ENCODE peak calls at places on chromosomes 7 and 10, in ten cellular contexts. M is mucosa of descending colon, Y is fibroblast of mammary gland, S is kidney, Z is lower leg skin, A is fibroblast of lung, H is H1, F is A673, I is lower lobe of right lung, P is neural progenitor cell. X is an unnamed sample.

GRCh38 chr10:68516766-68517165 is 10.6 kb downstream of the SLC25A16 start:
- DNase-seq in M (no peak), Y (peak), S (no peak), Z (no peak), A (peak), H (no peak), F (peak), I (no peak), P (no peak), X (peak)

GRCh38 chr7:100968650-100969049 is 715 bp upstream of the MUC12 start:
- DNase-seq in M (no peak), Y (no peak), S (no peak), Z (no peak), A (no peak), H (no peak), F (no peak), I (no peak), P (no peak), X (no peak)

GRCh38 chr10:6083523-6084475 is 5.0 kb upstream of the RBM17 start:
- DNase-seq in M (no peak), Y (peak), S (no peak), Z (no peak), A (no peak), H (no peak), F (peak), I (no peak), P (no peak), X (peak)

GRCh38 chr7:44060091-44060947 is 5.0 kb downstream of the PGAM2 start:
- DNase-seq in M (no peak), Y (no peak), S (peak), Z (peak), A (no peak), H (no peak), F (no peak), I (peak), P (no peak), X (no peak)

GRCh38 chr7:73948287-73948686 is 79.7 kb upstream of the ELN start:
- DNase-seq in M (no peak), Y (no peak), S (no peak), Z (no peak), A (no peak), H (no peak), F (no peak), I (no peak), P (no peak), X (no peak)

GRCh38 chr7:41403291-41403690 is 299.6 kb downstream of the INHBA start:
- DNase-seq in M (no peak), Y (no peak), S (no peak), Z (no peak), A (no peak), H (no peak), F (no peak), I (no peak), P (peak), X (no peak)

GRCh38 chr7:41313171-41313570 is 389.7 kb downstream of the INHBA start:
- DNase-seq in M (no peak), Y (peak), S (no peak), Z (no peak), A (peak), H (no peak), F (no peak), I (no peak), P (no peak), X (no peak)

GRCh38 chr10:14860782-14861181 is 17.9 kb upstream of the SUV39H2 start:
- DNase-seq in M (peak), Y (no peak), S (no peak), Z (no peak), A (no peak), H (no peak), F (no peak), I (no peak), P (no peak), X (no peak)

GRCh38 chr7:68309271-68309670 is 1289.0 kb upstream of the AUTS2 start:
- DNase-seq in M (no peak), Y (no peak), S (no peak), Z (no peak), A (no peak), H (no peak), F (no peak), I (no peak), P (no peak), X (no peak)

GRCh38 chr7:106914018-106914607 is 49.0 kb downstream of the PIK3CG start:
- DNase-seq in M (no peak), Y (peak), S (no peak), Z (no peak), A (no peak), H (no peak), F (no peak), I (no peak), P (no peak), X (no peak)

GRCh38 chr7:100471021-100471420 is 7.0 kb upstream of the SPACDR start:
- DNase-seq in M (no peak), Y (no peak), S (no peak), Z (no peak), A (no peak), H (no peak), F (no peak), I (no peak), P (no peak), X (no peak)

DNA sequence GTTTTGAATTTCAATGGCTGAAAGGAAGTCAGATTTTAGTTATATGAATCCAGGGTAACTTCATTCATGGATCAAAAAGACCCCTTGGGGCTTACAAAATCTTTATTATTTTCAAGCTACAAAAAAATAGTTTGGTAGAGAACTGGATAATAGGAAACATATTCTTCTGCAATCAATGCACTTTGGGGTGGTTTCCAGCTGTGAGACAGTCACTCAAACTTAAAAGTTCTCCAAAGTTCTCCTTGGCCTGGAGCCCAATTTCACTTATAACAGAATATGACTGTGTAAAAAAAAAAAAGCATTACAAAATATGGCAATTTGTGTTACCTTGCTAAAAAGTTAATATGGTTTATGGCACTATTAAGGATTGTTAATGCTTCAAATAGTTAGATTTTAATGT is 255.5 kb downstream of the AGMO start:
- DNase-seq in M (no peak), Y (peak), S (no peak), Z (no peak), A (no peak), H (no peak), F (peak), I (no peak), P (no peak), X (no peak)
- H3K4me3 ChIP-seq in M (no peak), Y (no peak), S (no peak), Z (no peak), A (no peak), H (no peak), F (no peak), I (no peak), P (no peak), X (no peak)

GRCh38 chr10:132452216-132452650 is 55.2 kb downstream of the PWWP2B start:
- DNase-seq in M (peak), Y (no peak), S (peak), Z (no peak), A (no peak), H (no peak), F (no peak), I (peak), P (peak), X (no peak)
- TF ChIP-seq CTCF in M (no peak), Y (no peak), S (no peak), Z (no peak), A (no peak), H (peak), F (no peak), I (peak), P (peak), X (no peak)

DNA sequence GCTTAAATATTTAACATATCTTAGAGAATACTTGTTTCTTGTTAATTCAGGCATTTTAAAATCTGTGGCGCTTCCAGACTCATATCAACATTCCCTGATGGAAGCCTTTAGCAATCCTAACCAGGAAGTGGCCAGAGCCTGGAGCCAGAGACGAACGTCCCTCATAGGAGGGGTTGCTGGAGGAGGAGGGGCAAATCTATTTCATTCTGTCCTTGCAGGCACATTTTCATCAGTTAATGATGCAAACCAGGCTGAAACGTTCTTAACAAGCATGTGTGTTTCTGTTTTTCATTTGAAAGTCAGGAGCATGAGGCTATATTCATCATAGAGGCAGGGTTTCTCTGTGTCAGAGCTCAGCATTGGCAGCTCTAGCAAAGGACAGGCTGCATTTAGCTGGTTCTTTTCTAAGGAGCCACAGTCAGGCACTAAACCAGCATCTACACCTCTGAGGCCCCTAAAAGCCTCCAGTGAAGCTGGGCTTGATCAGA is 17.8 kb upstream of the IFIT2 start:
- DNase-seq in M (no peak), Y (peak), S (peak), Z (no peak), A (peak), H (no peak), F (no peak), I (no peak), P (peak), X (peak)
- H3K4me3 ChIP-seq in M (no peak), Y (peak), S (peak), Z (no peak), A (peak), H (no peak), F (no peak), I (no peak), P (no peak), X (no peak)

GRCh38 chr10:73366381-73367298 is 8.0 kb upstream of the CFAP70 start:
- DNase-seq in M (no peak), Y (no peak), S (no peak), Z (peak), A (no peak), H (no peak), F (no peak), I (no peak), P (no peak), X (no peak)
- TF ChIP-seq CTCF in M (no peak), Y (no peak), S (no peak), Z (no peak), A (no peak), H (no peak), F (no peak), I (no peak), P (no peak), X (no peak)

DNA sequence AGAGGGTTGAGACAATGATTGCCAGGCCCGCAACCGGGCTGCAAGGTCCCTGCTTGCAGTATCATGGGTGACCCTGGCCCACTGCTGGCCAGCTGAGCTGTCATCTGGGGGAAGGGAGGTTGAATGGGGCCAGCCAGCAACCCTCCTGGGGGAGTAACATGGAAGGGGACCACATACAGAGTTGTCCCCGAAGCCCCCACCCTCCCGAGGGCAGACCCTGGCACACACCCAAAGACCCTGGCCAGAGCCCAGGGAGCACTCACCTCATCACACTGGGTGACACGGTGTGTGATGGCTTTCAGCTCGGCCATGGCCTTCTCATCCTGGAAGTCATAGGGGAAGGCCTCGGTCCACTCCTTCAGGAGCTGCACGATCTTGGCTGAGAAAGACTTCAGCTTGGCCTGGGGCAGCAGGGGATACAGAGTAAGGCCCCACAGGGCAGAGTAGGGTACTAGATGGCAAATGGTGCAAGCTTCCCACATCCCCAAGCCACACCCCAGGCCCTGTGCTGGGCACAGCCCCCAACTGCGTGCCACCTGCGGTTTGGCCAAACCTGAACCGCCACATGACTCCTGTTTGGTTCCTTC is 63.4 kb downstream of the CSGALNACT2 start:
- DNase-seq in M (peak), Y (no peak), S (peak), Z (peak), A (no peak), H (no peak), F (no peak), I (peak), P (no peak), X (no peak)
- H3K4me3 ChIP-seq in M (no peak), Y (no peak), S (no peak), Z (no peak), A (peak), H (peak), F (no peak), I (peak), P (peak), X (no peak)

GRCh38 chr7:91632948-91633519 is 247.5 kb downstream of the MTERF1 start:
- DNase-seq in M (no peak), Y (no peak), S (no peak), Z (no peak), A (no peak), H (no peak), F (no peak), I (no peak), P (peak), X (no peak)

GRCh38 chr7:91632234-91632947 is 248.1 kb downstream of the MTERF1 start:
- DNase-seq in M (no peak), Y (no peak), S (no peak), Z (no peak), A (no peak), H (no peak), F (peak), I (no peak), P (no peak), X (no peak)

GRCh38 chr7:91634485-91635177 is 245.9 kb downstream of the MTERF1 start:
- DNase-seq in M (no peak), Y (no peak), S (no peak), Z (no peak), A (no peak), H (no peak), F (no peak), I (no peak), P (no peak), X (no peak)

GRCh38 chr7:91636728-91637127 is 243.8 kb downstream of the MTERF1 start:
- DNase-seq in M (no peak), Y (no peak), S (no peak), Z (no peak), A (no peak), H (no peak), F (no peak), I (no peak), P (no peak), X (no peak)

GRCh38 chr7:91636129-91636724 is 244.3 kb downstream of the MTERF1 start:
- DNase-seq in M (no peak), Y (peak), S (no peak), Z (no peak), A (peak), H (peak), F (peak), I (no peak), P (peak), X (peak)
- TF ChIP-seq CTCF in M (no peak), Y (peak), S (peak), Z (no peak), A (peak), H (peak), F (peak), I (peak), P (peak), X (peak)

GRCh38 chr10:110841767-110842267 is 29.9 kb upstream of the PDCD4 start:
- DNase-seq in M (no peak), Y (no peak), S (no peak), Z (peak), A (no peak), H (no peak), F (no peak), I (no peak), P (no peak), X (no peak)
- H3K4me3 ChIP-seq in M (no peak), Y (no peak), S (no peak), Z (no peak), A (no peak), H (no peak), F (no peak), I (no peak), P (no peak), X (no peak)

GRCh38 chr7:23234569-23235296 is 11.8 kb upstream of the GPNMB start:
- DNase-seq in M (no peak), Y (peak), S (no peak), Z (no peak), A (no peak), H (no peak), F (no peak), I (no peak), P (no peak), X (no peak)
- TF ChIP-seq CTCF in M (no peak), Y (no peak), S (peak), Z (no peak), A (no peak), H (no peak), F (no peak), I (no peak), P (no peak), X (no peak)

GRCh38 chr7:156954941-156955340 is 5.4 kb downstream of the NOM1 start:
- DNase-seq in M (no peak), Y (no peak), S (no peak), Z (no peak), A (no peak), H (no peak), F (no peak), I (no peak), P (no peak), X (no peak)
- H3K4me3 ChIP-seq in M (no peak), Y (no peak), S (no peak), Z (no peak), A (no peak), H (no peak), F (no peak), I (no peak), P (no peak), X (no peak)